ENCODE peak calls at places on chromosomes 1 and 21, in four cellular contexts. A is transverse colon; C is stimulated activated CD4-positive, alpha-beta T cell treated with anti-CD3 and anti-CD28 coated beads, Interleukin-4, amount 100 ng/mL, for 24 hours; R is type B pancreatic cell. N is an unnamed sample.

GRCh38 chr1:186887198-186887597 is 58.4 kb downstream of the PLA2G4A start:
- DNase-seq in R (no peak), A (no peak), C (no peak), N (no peak)

GRCh38 chr21:42931560-42932235 is 6.3 kb upstream of the ERVH48-1 start:
- DNase-seq in C (no peak), A (no peak), R (no peak), N (no peak)

GRCh38 chr21:46329796-46330195 is 5.8 kb downstream of the PCNT start:
- DNase-seq in R (no peak), C (no peak), A (no peak), N (no peak)

GRCh38 chr1:9760824-9761223 is 62.9 kb downstream of the CLSTN1 start:
- DNase-seq in A (no peak), C (no peak), R (no peak), N (no peak)

GRCh38 chr1:180918519-180918918 is 5.8 kb downstream of the KIAA1614 start:
- DNase-seq in C (no peak), R (no peak), A (no peak), N (no peak)

GRCh38 chr1:168082008-168082876 is 54.5 kb downstream of the GPR161 start:
- DNase-seq in R (no peak), C (peak; percentile 70), A (peak; percentile 72), N (peak; percentile 64)

GRCh38 chr1:241706967-241707366 is 54.9 kb downstream of the WDR64 start:
- DNase-seq in C (no peak), A (no peak), R (no peak), N (no peak)

GRCh38 chr1:116372186-116372585 is 858 bp upstream of the ATP1A1 start:
- DNase-seq in A (no peak), R (no peak), C (no peak), N (no peak)

GRCh38 chr21:45264919-45265515 is 22.7 kb downstream of the POFUT2 start:
- DNase-seq in R (peak; percentile 63), A (no peak), C (no peak), N (no peak)